ENCODE peak calls at places on chromosomes 1 and 21, in ten cellular contexts. H is lower lobe of right lung, F is neural crest cell, Z is heart left ventricle, T is right atrium auricular region, D is astrocyte of the spinal cord, P is Peyer's patch, U is astrocyte, N is D721Med, Y is cardiac muscle cell. M is an unnamed sample.

GRCh38 chr1:214446772-214447556 is 104.4 kb downstream of the PTPN14 start:
- DNase-seq in N (no peak), H (no peak), T (no peak), F (no peak), Z (no peak), P (no peak), D (peak; percentile 97), U (peak; percentile 97), Y (peak; percentile 91), M (no peak)

GRCh38 chr1:224922404-224923164 is 6.9 kb upstream of the DNAH14 start:
- DNase-seq in Y (peak; percentile 50), D (peak; percentile 42), T (no peak), F (no peak), P (peak; percentile 41), H (no peak), Z (no peak), U (peak; percentile 18), N (peak; percentile 22), M (no peak)

GRCh38 chr21:32519945-32520884 is 65.1 kb downstream of the TCP10L start:
- DNase-seq in Z (no peak), D (no peak), T (no peak), P (no peak), N (no peak), F (no peak), U (no peak), H (no peak), Y (peak; percentile 10), M (no peak)

GRCh38 chr1:5711956-5712645 is 280.1 kb downstream of the NPHP4 start:
- DNase-seq in P (no peak), U (no peak), D (no peak), Z (no peak), H (peak; percentile 36), T (no peak), Y (no peak), F (no peak), N (no peak), M (peak; percentile 1)

GRCh38 chr1:182389619-182390047 is 2.0 kb downstream of the GLUL start:
- DNase-seq in U (no peak), H (peak; percentile 57), D (no peak), F (no peak), N (no peak), Z (peak; percentile 17), P (no peak), Y (no peak), T (no peak), M (no peak)

GRCh38 chr1:86517336-86517735 is 29.5 kb upstream of the CLCA4 start:
- DNase-seq in Z (no peak), F (no peak), T (no peak), H (no peak), D (no peak), Y (no peak), N (no peak), U (no peak), P (no peak), M (no peak)

GRCh38 chr1:145926706-145927072 is 595 bp downstream of the RBM8A start:
- DNase-seq in Y (no peak), T (no peak), P (no peak), H (no peak), U (peak; percentile 39), N (no peak), Z (no peak), D (peak; percentile 12), F (no peak), M (peak; percentile 23)

GRCh38 chr21:26840912-26841311 is 4.3 kb downstream of the ADAMTS1 start:
- DNase-seq in N (no peak), D (peak; percentile 80), U (peak; percentile 67), Y (peak; percentile 87), F (no peak), P (no peak), T (peak; percentile 81), H (no peak), Z (peak; percentile 77), M (no peak)

DNA sequence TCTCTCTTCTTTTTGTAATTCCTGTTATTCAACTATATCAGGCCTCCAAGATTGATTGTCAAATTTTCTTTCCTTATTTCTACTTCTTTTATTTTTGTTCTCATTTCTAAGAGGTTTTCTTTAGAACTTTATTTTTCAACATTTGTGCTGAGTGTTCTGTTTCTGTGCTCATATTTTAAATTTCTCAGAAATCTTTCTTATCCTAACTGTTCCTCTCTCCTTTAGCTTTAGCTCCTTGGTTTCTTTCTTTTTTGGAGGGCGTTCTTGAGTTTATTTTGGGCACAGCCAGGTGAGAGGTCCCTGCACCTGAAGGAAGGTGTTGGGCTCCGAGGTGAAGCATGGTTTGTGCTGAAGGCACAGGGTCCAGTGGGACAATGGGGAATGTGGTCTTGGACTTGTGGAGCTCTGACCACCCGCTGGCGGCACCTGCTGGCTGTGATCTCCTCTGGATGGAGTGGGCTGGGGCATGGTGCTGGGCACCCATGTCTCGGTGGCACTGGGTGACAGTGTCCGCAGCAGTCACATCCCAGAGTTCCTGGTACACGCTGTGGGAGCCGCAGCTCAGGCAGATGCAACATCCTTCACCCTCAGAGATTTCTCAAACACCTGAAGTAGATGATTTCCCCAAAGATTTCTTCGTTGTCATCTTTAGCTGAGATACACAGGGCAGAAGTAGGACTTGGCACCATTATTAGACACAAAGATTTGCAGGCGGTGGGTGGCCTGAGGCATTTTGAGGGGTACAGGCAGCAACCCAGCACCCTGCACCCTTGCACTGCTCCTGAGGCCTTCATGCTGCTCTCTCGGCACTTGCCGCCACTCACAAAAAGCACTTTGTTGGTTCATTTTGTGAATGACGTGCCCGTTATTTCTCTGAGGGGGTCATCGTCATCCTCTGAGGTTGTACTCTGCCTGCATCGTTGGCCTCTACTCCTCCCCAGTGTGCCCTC is 38.2 kb upstream of the DIP2A start:
- DNase-seq in N (no peak), P (no peak), F (no peak), H (peak; percentile 34), D (no peak), T (no peak), U (no peak), Y (no peak), Z (no peak), M (no peak)
- TF ChIP-seq CTCF in N (no peak), P (no peak), F (no peak), H (no peak), D (no peak), T (no peak), U (no peak), Y (no peak), Z (no peak), M (no peak)

DNA sequence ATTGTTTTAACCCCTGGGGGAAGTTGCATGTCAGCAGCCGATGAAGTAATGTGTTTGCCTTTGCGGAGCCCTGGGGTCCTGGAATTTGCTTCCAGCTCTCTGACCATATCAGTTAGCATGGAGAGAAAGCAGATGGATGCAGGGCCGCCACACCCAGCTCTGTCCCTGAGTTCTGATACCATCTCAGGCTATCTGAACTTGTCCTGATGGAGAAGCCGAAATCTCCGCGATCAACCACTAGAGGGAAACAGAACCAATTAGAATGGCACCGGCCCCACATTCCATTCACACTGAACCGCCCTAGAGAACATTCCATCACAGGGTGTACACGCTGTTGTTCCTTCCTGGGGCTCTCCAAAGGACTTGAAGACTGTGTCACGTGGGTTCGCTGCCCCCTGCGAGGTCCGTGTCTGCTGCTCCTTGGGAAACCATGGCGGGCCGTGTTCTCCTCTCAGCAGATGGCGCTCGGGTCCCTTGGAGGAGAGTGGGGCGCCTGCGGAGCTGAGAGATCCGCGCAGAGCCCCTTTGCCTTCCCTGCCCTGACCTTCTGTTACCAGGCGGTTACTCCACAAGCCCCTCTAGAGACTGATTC is 75.4 kb downstream of the ABCA4 start:
- DNase-seq in Z (peak; percentile 91), T (peak; percentile 99), P (no peak), D (peak; percentile 98), H (peak; percentile 94), Y (peak; percentile 98), U (peak; percentile 93), N (peak; percentile 53), F (peak; percentile 48), M (peak; percentile 23)
- TF ChIP-seq CTCF in Z (peak; percentile 79), T (peak; percentile 84), P (no peak), D (peak; percentile 68), H (peak; percentile 71), Y (peak; percentile 82), U (peak; percentile 81), N (peak; percentile 41), F (peak; percentile 82), M (peak; percentile 55)

DNA sequence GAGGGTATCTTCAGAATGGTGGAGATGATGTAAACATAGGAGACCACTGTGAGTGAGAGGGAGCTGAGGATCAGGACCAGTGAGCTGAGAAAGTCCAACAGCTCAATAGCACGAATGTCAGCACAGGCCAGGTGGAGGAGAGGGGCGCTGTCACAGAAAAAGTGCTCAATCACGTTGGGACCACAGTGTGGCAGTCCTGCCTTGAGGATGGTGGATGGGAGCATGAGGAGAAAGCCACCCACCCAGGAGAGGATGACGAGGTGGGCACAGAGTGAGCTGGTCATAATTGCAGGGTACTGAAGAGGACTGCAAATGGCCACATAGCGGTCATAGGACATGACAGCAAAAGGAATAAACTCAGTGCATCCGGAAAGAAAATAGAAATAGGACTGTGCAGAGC is 8.1 kb downstream of the OR11L1 start:
- DNase-seq in D (no peak), H (no peak), F (no peak), P (no peak), T (no peak), N (no peak), Z (no peak), Y (no peak), U (no peak), M (no peak)
- TF ChIP-seq CTCF in D (no peak), H (no peak), F (no peak), P (no peak), T (no peak), N (peak; percentile 11), Z (no peak), Y (no peak), U (no peak), M (no peak)

DNA sequence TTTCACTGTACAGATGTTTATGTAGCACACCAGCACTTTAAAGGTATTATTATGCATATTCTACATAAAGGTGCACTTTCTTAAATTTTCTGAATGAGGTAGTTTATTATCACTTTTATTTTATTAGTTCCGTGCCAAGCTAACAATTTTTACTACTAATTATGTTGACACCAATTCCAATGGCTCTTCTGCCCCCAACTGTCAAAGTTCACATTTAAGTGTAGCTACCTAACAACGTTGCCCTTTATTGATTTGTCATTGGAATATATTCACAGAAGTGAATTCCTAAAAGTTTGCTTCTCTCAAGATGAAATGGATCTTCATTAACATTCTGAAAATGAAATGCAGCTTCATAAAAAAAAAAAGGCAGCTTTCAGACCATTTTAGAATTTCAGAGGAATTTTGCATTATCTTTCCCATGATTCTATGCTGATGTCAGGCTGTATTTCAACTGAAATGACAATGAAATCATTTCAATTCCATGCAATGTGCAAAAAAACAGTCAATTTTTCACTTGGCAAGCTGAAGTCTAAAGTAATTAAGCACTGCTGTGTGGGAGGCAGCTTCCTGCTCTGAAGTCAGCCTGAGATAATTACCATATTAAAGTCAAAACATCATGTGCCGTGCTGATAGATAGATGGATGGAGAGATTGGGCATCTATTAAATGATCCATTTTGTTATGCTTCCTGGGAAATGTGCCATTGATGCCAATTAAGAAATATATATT is 229.2 kb downstream of the TTLL7 start:
- DNase-seq in P (no peak), T (no peak), Z (no peak), H (no peak), Y (no peak), F (no peak), D (no peak), U (no peak), N (no peak), M (no peak)
- TF ChIP-seq CTCF in P (no peak), T (no peak), Z (no peak), H (no peak), Y (no peak), F (no peak), D (no peak), U (no peak), N (no peak), M (no peak)

GRCh38 chr1:156359973-156360372 is 9.0 kb upstream of the RHBG start:
- DNase-seq in H (no peak), Z (no peak), F (no peak), P (no peak), U (no peak), N (no peak), Y (peak; percentile 51), D (peak; percentile 15), T (no peak), M (no peak)
- TF ChIP-seq CTCF in H (no peak), Z (no peak), F (peak; percentile 37), P (no peak), U (peak; percentile 21), N (peak; percentile 65), Y (peak; percentile 47), D (peak; percentile 45), T (no peak), M (no peak)

M was measured in natural killer cell.